ENCODE peak calls at places on chromosomes 5 and 9, in eight cellular contexts. Y is IMR-90, U is A549, V is HepG2, Q is H1, R is HCT116, A is GM12878, J is K562. K is an unnamed sample.

GRCh38 chr9:136300016-136300415 is 3.9 kb downstream of the CCDC187 start:
- DNase-seq in U (no peak), A (no peak), R (no peak), J (no peak), Y (no peak), V (no peak), Q (no peak), K (no peak)

GRCh38 chr5:30539004-30539634 is 654.4 kb upstream of the CDH6 start:
- DNase-seq in U (no peak), R (no peak), A (no peak), Y (peak; percentile 28), Q (no peak), J (no peak), V (no peak), K (no peak)

GRCh38 chr9:86946712-86947145 is 577 bp downstream of the GAS1 start:
- DNase-seq in Q (peak; percentile 53), A (no peak), J (no peak), V (no peak), R (no peak), Y (no peak), U (peak; percentile 53), K (peak; percentile 72)

GRCh38 chr5:5886812-5887486 is 464.5 kb downstream of the ICE1 start:
- DNase-seq in R (no peak), U (peak; percentile 14), Q (peak; percentile 89), A (no peak), J (peak; percentile 72), V (peak; percentile 3), Y (no peak), K (peak; percentile 33)

GRCh38 chr5:75891736-75892135 is 174.5 kb upstream of the POC5 start:
- DNase-seq in J (no peak), Y (no peak), A (no peak), R (no peak), Q (no peak), U (no peak), V (no peak), K (peak; percentile 31)

GRCh38 chr5:67209141-67209771 is 12.7 kb upstream of the CD180 start:
- DNase-seq in Q (peak; percentile 71), U (peak; percentile 84), R (peak; percentile 69), J (peak; percentile 70), V (peak; percentile 61), A (no peak), Y (peak; percentile 72), K (peak; percentile 79)

GRCh38 chr9:90098456-90098855 is 493.6 kb downstream of the GADD45G start:
- DNase-seq in V (no peak), Q (no peak), R (no peak), J (no peak), A (no peak), Y (no peak), U (no peak), K (no peak)

GRCh38 chr9:16664211-16664610 is 206.3 kb downstream of the BNC2 start:
- DNase-seq in U (no peak), Q (no peak), V (no peak), Y (peak; percentile 29), R (no peak), J (no peak), A (no peak), K (no peak)

GRCh38 chr5:39178856-39179255 is 40.5 kb downstream of the FYB1 start:
- DNase-seq in U (no peak), A (no peak), V (no peak), R (no peak), Y (no peak), J (no peak), Q (no peak), K (no peak)

GRCh38 chr9:136551401-136552116 is 5.7 kb upstream of the NOTCH1 start:
- DNase-seq in R (no peak), V (no peak), A (no peak), U (peak; percentile 58), J (peak; percentile 63), Y (peak; percentile 64), Q (peak; percentile 74), K (no peak)

GRCh38 chr9:91833096-91833877 is 116.7 kb downstream of the ROR2 start:
- DNase-seq in R (no peak), J (no peak), U (no peak), Y (no peak), A (no peak), Q (no peak), V (no peak), K (no peak)

GRCh38 chr9:90097237-90097636 is 492.4 kb downstream of the GADD45G start:
- DNase-seq in Q (no peak), J (no peak), Y (no peak), U (no peak), A (no peak), R (no peak), V (no peak), K (no peak)

GRCh38 chr5:10632110-10632903 is 68.4 kb downstream of the ANKRD33B start:
- DNase-seq in A (peak; percentile 92), U (no peak), J (no peak), Q (no peak), R (peak; percentile 34), V (no peak), Y (peak; percentile 59), K (no peak)

GRCh38 chr5:28110756-28111155 is 1072.4 kb upstream of the CDH9 start:
- DNase-seq in U (no peak), A (no peak), Q (no peak), Y (no peak), V (no peak), R (no peak), J (no peak), K (no peak)

GRCh38 chr5:151825445-151825844 is 53.7 kb downstream of the G3BP1 start:
- DNase-seq in Y (peak; percentile 69), R (peak; percentile 36), J (peak; percentile 57), U (peak; percentile 56), Q (peak; percentile 72), V (peak; percentile 64), A (peak; percentile 17), K (peak; percentile 64)

GRCh38 chr9:29850664-29851063 is 2277.4 kb upstream of the C9orf72 start:
- DNase-seq in V (peak; percentile 1), R (no peak), A (no peak), Q (no peak), U (no peak), J (no peak), Y (no peak), K (no peak)

GRCh38 chr9:38039090-38039906 is 29.7 kb downstream of the SHB start:
- DNase-seq in Q (no peak), Y (peak; percentile 48), V (no peak), J (peak; percentile 64), R (peak; percentile 42), A (no peak), U (peak; percentile 58), K (peak; percentile 53)

GRCh38 chr9:27407491-27407890 is 110.5 kb upstream of the EQTN start:
- DNase-seq in A (no peak), Y (no peak), V (no peak), J (no peak), Q (no peak), R (no peak), U (no peak), K (no peak)

GRCh38 chr9:86424246-86424891 is 70.2 kb upstream of the TUT7 start:
- DNase-seq in J (no peak), R (no peak), A (no peak), V (no peak), Y (peak; percentile 53), Q (no peak), U (no peak), K (no peak)

GRCh38 chr5:170250810-170251317 is 18.1 kb downstream of the C5orf58 start:
- DNase-seq in V (no peak), J (no peak), Y (no peak), R (no peak), Q (no peak), A (no peak), U (no peak), K (no peak)

GRCh38 chr5:113195197-113195715 is 218.7 kb downstream of the DCP2 start:
- DNase-seq in V (no peak), Q (no peak), A (no peak), U (no peak), J (no peak), R (no peak), Y (no peak), K (peak; percentile 66)

GRCh38 chr5:113192541-113192940 is 215.9 kb downstream of the DCP2 start:
- DNase-seq in Y (no peak), Q (no peak), A (no peak), R (no peak), U (no peak), J (no peak), V (no peak), K (no peak)

GRCh38 chr5:113195726-113196125 is 219.1 kb downstream of the DCP2 start:
- DNase-seq in J (no peak), Q (no peak), A (no peak), Y (no peak), V (no peak), R (no peak), U (no peak), K (no peak)

GRCh38 chr5:113194125-113194524 is 217.5 kb downstream of the DCP2 start:
- DNase-seq in J (no peak), Y (no peak), U (no peak), R (no peak), Q (no peak), A (no peak), V (peak; percentile 64), K (no peak)

GRCh38 chr5:113193311-113193978 is 216.8 kb downstream of the DCP2 start:
- DNase-seq in Q (no peak), Y (no peak), R (no peak), U (no peak), A (no peak), J (no peak), V (peak; percentile 16), K (no peak)
- TF ChIP-seq RAD21 in Q (no peak), Y (no peak), R (no peak), U (no peak), A (no peak), J (no peak), V (no peak), K (no peak)

GRCh38 chr5:134133213-134133994 is 18.9 kb downstream of the TCF7 start:
- DNase-seq in U (no peak), A (no peak), Q (no peak), V (no peak), R (no peak), Y (no peak), J (no peak), K (no peak)
- TF ChIP-seq RAD21 in U (no peak), A (no peak), Q (no peak), V (no peak), R (no peak), Y (no peak), J (no peak), K (no peak)

GRCh38 chr9:129415954-129416651 is 204.8 kb downstream of the C9orf50 start:
- DNase-seq in J (no peak), V (no peak), Q (no peak), U (no peak), R (no peak), Y (no peak), A (no peak), K (no peak)
- TF ChIP-seq RAD21 in J (no peak), V (no peak), Q (no peak), U (no peak), R (no peak), Y (no peak), A (no peak), K (no peak)

GRCh38 chr5:81519217-81519905 is 125.4 kb upstream of the ACOT12 start:
- DNase-seq in A (no peak), Y (no peak), Q (no peak), R (no peak), V (no peak), J (no peak), U (no peak), K (no peak)

GRCh38 chr5:81517462-81517861 is 123.5 kb upstream of the ACOT12 start:
- DNase-seq in U (no peak), R (no peak), Y (peak; percentile 65), V (no peak), Q (no peak), A (no peak), J (no peak), K (no peak)

GRCh38 chr5:81513468-81513867 is 119.5 kb upstream of the ACOT12 start:
- DNase-seq in J (no peak), R (no peak), U (no peak), V (no peak), Q (no peak), A (no peak), Y (no peak), K (no peak)

GRCh38 chr5:81513982-81514381 is 120.0 kb upstream of the ACOT12 start:
- DNase-seq in Y (peak; percentile 10), V (no peak), J (no peak), R (no peak), Q (no peak), U (peak; percentile 8), A (no peak), K (no peak)
- TF ChIP-seq RAD21 in Y (peak; percentile 30), V (no peak), J (no peak), R (peak; percentile 34), Q (no peak), U (peak; percentile 49), A (no peak), K (no peak)